ENCODE peak calls at places on chromosomes 16 and 17, in ten cellular contexts. I, G, O, Y, B, Z, R, F, U and S are unnamed samples.

GRCh38 chr17:72572604-72573491 is 452.0 kb downstream of the SOX9 start:
- DNase-seq in I (no peak), G (no peak), O (no peak), Y (no peak), B (no peak), Z (no peak), R (no peak), F (no peak), U (no peak), S (no peak)

GRCh38 chr17:48241131-48241591 is 133.6 kb downstream of the SNX11 start:
- DNase-seq in I (no peak), G (peak), O (no peak), Y (peak), B (no peak), Z (peak), R (no peak), F (no peak), U (peak), S (peak)

GRCh38 chr17:72997559-72997958 is 94.9 kb downstream of the SLC39A11 start:
- DNase-seq in I (no peak), G (no peak), O (no peak), Y (peak), B (no peak), Z (peak), R (no peak), F (no peak), U (no peak), S (no peak)

GRCh38 chr17:70394430-70394829 is 225.1 kb downstream of the KCNJ2 start:
- DNase-seq in I (no peak), G (no peak), O (peak), Y (no peak), B (no peak), Z (no peak), R (no peak), F (no peak), U (no peak), S (no peak)

GRCh38 chr16:1193143-1193824 is 31.8 kb downstream of the TPSG1 start:
- DNase-seq in I (no peak), G (peak), O (no peak), Y (no peak), B (no peak), Z (no peak), R (no peak), F (no peak), U (peak), S (no peak)

GRCh38 chr16:88770459-88771293 is 14.3 kb downstream of the PIEZO1 start:
- DNase-seq in I (no peak), G (peak), O (no peak), Y (peak), B (no peak), Z (no peak), R (peak), F (no peak), U (peak), S (no peak)

GRCh38 chr17:55513885-55514590 is 2.8 kb upstream of the SMIM36 start:
- DNase-seq in I (peak), G (peak), O (peak), Y (peak), B (peak), Z (peak), R (no peak), F (peak), U (peak), S (peak)

GRCh38 chr17:76477576-76477975 is 10.2 kb downstream of the AANAT start:
- DNase-seq in I (no peak), G (no peak), O (no peak), Y (no peak), B (no peak), Z (no peak), R (no peak), F (no peak), U (no peak), S (no peak)

GRCh38 chr16:3235856-3236669 is 1.1 kb upstream of the ZNF200 start:
- DNase-seq in I (no peak), G (peak), O (no peak), Y (no peak), B (no peak), Z (peak), R (peak), F (peak), U (no peak), S (peak)

GRCh38 chr17:31674305-31674704 is 184.7 kb downstream of the COPRS start:
- DNase-seq in I (no peak), G (no peak), O (peak), Y (peak), B (no peak), Z (no peak), R (no peak), F (no peak), U (peak), S (no peak)

GRCh38 chr17:17836818-17837379 is at the start of gene SREBF1:
- DNase-seq in I (no peak), G (peak), O (no peak), Y (peak), B (no peak), Z (no peak), R (peak), F (peak), U (peak), S (no peak)

GRCh38 chr16:46743232-46743719 is 4.9 kb downstream of the MYLK3 start:
- DNase-seq in I (no peak), G (no peak), O (no peak), Y (peak), B (no peak), Z (no peak), R (peak), F (peak), U (no peak), S (no peak)